ENCODE peak calls at places on chromosome 1, in ten cellular contexts. P is left lung, K is mammary epithelial cell, C is fibroblast of villous mesenchyme, F is psoas muscle, N is Calu3, W is tibial artery, U is WTC11, Y is heart left ventricle, Z is AML-193. D is an unnamed sample.

GRCh38 chr1:183331095-183331742 is 87.0 kb downstream of the NMNAT2 start:
- DNase-seq in P (no peak), K (no peak), C (no peak), F (no peak), N (peak), W (no peak), U (peak), Y (no peak), Z (no peak), D (no peak)

GRCh38 chr1:43276673-43277072 is 6.9 kb downstream of the TMEM125 start:
- DNase-seq in P (no peak), K (no peak), C (no peak), F (no peak), N (no peak), W (peak), U (no peak), Y (no peak), Z (no peak), D (no peak)

GRCh38 chr1:154567386-154568164 is at the start of gene CHRNB2:
- DNase-seq in P (peak), K (peak), C (peak), F (peak), N (peak), W (peak), U (peak), Y (peak), Z (peak), D (no peak)

GRCh38 chr1:182278144-182279054 is 113.2 kb downstream of the GLUL start:
- DNase-seq in P (no peak), K (no peak), C (peak), F (no peak), N (no peak), W (no peak), U (no peak), Y (no peak), Z (no peak), D (no peak)

GRCh38 chr1:115669886-115670285 is 28.1 kb downstream of the VANGL1 start:
- DNase-seq in P (no peak), K (no peak), C (no peak), F (no peak), N (no peak), W (no peak), U (no peak), Y (no peak), Z (no peak), D (no peak)

GRCh38 chr1:206930210-206930798 is 8.6 kb upstream of the FCMR start:
- DNase-seq in P (no peak), K (peak), C (no peak), F (no peak), N (no peak), W (no peak), U (no peak), Y (no peak), Z (no peak), D (no peak)

GRCh38 chr1:154711416-154711815 is 103.4 kb upstream of the ADAR start:
- DNase-seq in P (no peak), K (no peak), C (no peak), F (no peak), N (no peak), W (no peak), U (no peak), Y (no peak), Z (no peak), D (no peak)

GRCh38 chr1:67530071-67530470 is 99.9 kb upstream of the SERBP1 start:
- DNase-seq in P (no peak), K (no peak), C (no peak), F (no peak), N (no peak), W (no peak), U (no peak), Y (no peak), Z (no peak), D (no peak)

GRCh38 chr1:85629532-85629920 is 49.0 kb downstream of the CCN1 start:
- DNase-seq in P (no peak), K (no peak), C (no peak), F (no peak), N (no peak), W (no peak), U (no peak), Y (no peak), Z (no peak), D (no peak)